ENCODE peak calls at places on chromosome 1, in seven cellular contexts. V is ACHN, U is heart right ventricle, Y is T follicular helper cell, P is osteocyte, Z is epithelial cell of esophagus, D is A549. J is an unnamed sample.

GRCh38 chr1:1442069-1442770 is 6.7 kb downstream of the VWA1 start:
- DNase-seq in Y (no peak), P (no peak), V (no peak), D (peak; percentile 1), U (no peak), Z (no peak), J (no peak)

GRCh38 chr1:12636098-12636950 is 7.6 kb upstream of the AADACL4 start:
- DNase-seq in Z (no peak), V (peak; percentile 92), Y (no peak), P (no peak), U (peak; percentile 66), D (no peak), J (no peak)

GRCh38 chr1:33455537-33456301 is 16.7 kb upstream of the ZSCAN20 start:
- DNase-seq in D (peak; percentile 69), Z (peak; percentile 85), Y (peak; percentile 10), V (peak; percentile 56), P (no peak), U (no peak), J (peak; percentile 26)

GRCh38 chr1:87718241-87718950 is 389.7 kb downstream of the LMO4 start:
- DNase-seq in V (no peak), D (no peak), U (no peak), P (no peak), Y (no peak), Z (no peak), J (no peak)

GRCh38 chr1:213982515-213982813 is 5.3 kb upstream of the PROX1 start:
- DNase-seq in U (no peak), D (no peak), Y (no peak), P (no peak), Z (no peak), V (no peak), J (no peak)

GRCh38 chr1:23791434-23792047 is 596 bp downstream of the LYPLA2 start:
- DNase-seq in U (no peak), Z (peak; percentile 66), Y (no peak), V (peak; percentile 20), D (no peak), P (no peak), J (no peak)

GRCh38 chr1:78619803-78620579 is at the start of gene IFI44L:
- DNase-seq in U (peak; percentile 18), Z (peak; percentile 60), Y (peak; percentile 50), V (peak; percentile 41), D (no peak), P (no peak), J (peak; percentile 26)

GRCh38 chr1:201731142-201731541 is 97.8 kb upstream of the IPO9 start:
- DNase-seq in V (no peak), U (no peak), P (no peak), Z (no peak), D (no peak), Y (no peak), J (no peak)